ENCODE peak calls at places on chromosomes 4 and X, in four cellular contexts. L is aorta, O is heart left ventricle, I is Peyer's patch. Q is an unnamed sample. For H3K36me3 and H3K4me1, the result is how much of the 10 kb centered on the place peaks cover.

GRCh38 chrX:2351321-2351720 is 149.5 kb downstream of the DHRSX start:
- DNase-seq in L (no peak), O (no peak), I (no peak), Q (no peak)

GRCh38 chr4:99276454-99276853 is 14.3 kb downstream of the ADH1A start:
- DNase-seq in L (no peak), O (no peak), I (no peak), Q (no peak)

GRCh38 chr4:42750831-42751230 is 93.9 kb upstream of the ATP8A1 start:
- DNase-seq in L (no peak), O (no peak), I (no peak), Q (no peak)

GRCh38 chr4:7753931-7754465 is 185.7 kb downstream of the AFAP1 start:
- DNase-seq in L (no peak), O (no peak), I (no peak), Q (no peak)

GRCh38 chr4:157220026-157220881 is at the start of gene GRIA2:
- DNase-seq in L (peak), O (peak), I (no peak), Q (peak)

GRCh38 chr4:26826721-26827120 is 33.9 kb upstream of the STIM2 start:
- DNase-seq in L (no peak), O (no peak), I (peak), Q (no peak)

GRCh38 chr4:184441461-184442392 is 32.6 kb downstream of the IRF2 start:
- DNase-seq in L (no peak), O (no peak), I (no peak), Q (no peak)

GRCh38 chr4:128782076-128782715 is 27.3 kb upstream of the JADE1 start:
- DNase-seq in L (no peak), O (no peak), I (peak), Q (peak)

GRCh38 chr4:11376146-11376545 is 52.5 kb downstream of the HS3ST1 start:
- DNase-seq in L (no peak), O (no peak), I (no peak), Q (no peak)

GRCh38 chr4:169270810-169271691 is at the start of gene SH3RF1:
- DNase-seq in L (peak), O (peak), I (peak), Q (peak)

GRCh38 chrX:25156323-25156722 is 140.6 kb upstream of the ARX start:
- DNase-seq in L (no peak), O (no peak), I (no peak), Q (no peak)

GRCh38 chr4:28443786-28444412 is 1583.3 kb downstream of the STIM2 start:
- DNase-seq in L (no peak), O (no peak), I (no peak), Q (no peak)

GRCh38 chr4:79514637-79515320 is 106.8 kb upstream of the GK2 start:
- DNase-seq in L (no peak), O (no peak), I (no peak), Q (no peak)

GRCh38 chr4:175412744-175413143 is 399.3 kb downstream of the GPM6A start:
- DNase-seq in L (no peak), O (no peak), I (no peak), Q (no peak)

GRCh38 chrX:24241822-24242648 is 71.8 kb downstream of the SUPT20HL2 start:
- DNase-seq in L (no peak), O (no peak), I (no peak), Q (no peak)

GRCh38 chr4:99856166-99856565 is 38.1 kb downstream of the LAMTOR3 start:
- DNase-seq in L (no peak), O (no peak), I (no peak), Q (no peak)

GRCh38 chrX:63330681-63331080 is 20.5 kb downstream of the SPIN4 start:
- DNase-seq in L (no peak), O (no peak), I (no peak), Q (no peak)

GRCh38 chrX:132775230-132775823 is 183.1 kb downstream of the HS6ST2 start:
- DNase-seq in L (no peak), O (no peak), I (no peak), Q (no peak)

GRCh38 chrX:44951572-44952067 is 78.6 kb downstream of the KDM6A start:
- DNase-seq in L (no peak), O (no peak), I (no peak), Q (no peak)

GRCh38 chr4:8276358-8277240 is 7.0 kb downstream of the HTRA3 start:
- DNase-seq in L (peak), O (peak), I (no peak), Q (peak)

GRCh38 chrX:15616531-15616930 is 15.8 kb upstream of the ACE2 start:
- DNase-seq in L (no peak), O (no peak), I (no peak), Q (peak)

GRCh38 chr4:81595287-81595686 is 123.6 kb upstream of the RASGEF1B start:
- DNase-seq in L (no peak), O (no peak), I (no peak), Q (no peak)

GRCh38 chr4:42881262-42881661 is 11.3 kb upstream of the GRXCR1 start:
- DNase-seq in L (no peak), O (no peak), I (no peak), Q (no peak)

GRCh38 chrX:17075004-17075403 is 128.5 kb downstream of the REPS2 start:
- DNase-seq in L (no peak), O (no peak), I (no peak), Q (no peak)

GRCh38 chr4:73776363-73776762 is 36.0 kb downstream of the CXCL8 start:
- DNase-seq in L (no peak), O (peak), I (no peak), Q (no peak)

GRCh38 chr4:15368906-15369305 is 58.9 kb upstream of the C1QTNF7 start:
- DNase-seq in L (no peak), O (no peak), I (no peak), Q (no peak)

DNA sequence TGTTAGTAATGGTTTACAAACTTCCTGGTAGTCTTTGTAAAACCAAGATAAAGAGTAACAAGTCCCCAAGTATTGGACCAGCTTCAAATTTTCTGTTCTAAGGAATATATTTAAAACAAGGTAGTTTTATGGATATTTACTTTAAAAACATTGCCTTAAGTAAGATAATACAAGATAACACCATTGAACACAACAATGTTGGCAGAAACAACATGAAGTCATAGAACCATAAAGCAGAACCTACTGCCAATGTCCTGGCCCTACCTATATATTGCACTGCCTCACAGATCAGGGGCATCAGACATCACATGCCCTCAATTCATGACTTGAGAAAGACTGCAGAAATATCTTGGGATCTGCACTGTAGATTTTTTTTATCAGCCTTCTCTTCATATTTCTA is 1176.2 kb downstream of the PCDH7 start:
- DNase-seq in L (no peak), O (no peak), I (no peak), Q (no peak)
- H3K36me3 ChIP-seq in L (under half), O (under half), I (under half), Q (under half)

GRCh38 chr4:38865445-38865844 is 2.2 kb upstream of the FAM114A1 start:
- DNase-seq in L (no peak), O (no peak), I (no peak), Q (no peak)
- H3K27ac ChIP-seq in L (no peak), O (no peak), I (peak), Q (no peak)

DNA sequence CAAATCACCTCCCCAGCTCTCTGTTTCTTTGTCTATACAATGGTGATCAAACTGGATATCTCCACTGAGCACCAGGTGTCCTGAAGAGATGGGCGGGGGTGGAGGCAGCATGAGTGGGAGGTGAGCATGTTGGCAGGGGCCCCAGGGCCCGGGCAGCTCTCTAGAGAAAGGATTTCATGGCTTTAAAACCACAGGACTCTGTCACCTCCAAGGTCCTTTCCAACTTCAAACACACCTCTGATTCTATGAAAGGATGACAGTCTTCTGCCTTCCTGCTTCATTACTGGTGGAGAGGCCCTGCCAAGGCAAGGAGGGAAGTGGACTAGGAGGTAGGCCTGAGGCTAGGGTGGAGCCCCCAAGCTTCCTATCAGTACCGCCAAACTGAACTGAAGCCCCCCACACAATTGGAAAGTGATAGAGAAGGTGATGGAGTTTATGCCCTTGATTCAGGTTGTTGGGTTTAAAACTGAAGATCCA is 38.6 kb downstream of the TRIM2 start:
- DNase-seq in L (no peak), O (no peak), I (no peak), Q (no peak)
- H3K4me1 ChIP-seq in L (under half), O (under half), I (under half), Q (under half)

GRCh38 chr4:48653217-48654014 is 126.7 kb downstream of the FRYL start:
- DNase-seq in L (no peak), O (peak), I (no peak), Q (peak)
- H3K36me3 ChIP-seq in L (under half), O (under half), I (under half), Q (under half)

GRCh38 chr4:10033191-10033881 is 12.0 kb upstream of the SLC2A9 start:
- DNase-seq in L (no peak), O (peak), I (peak), Q (peak)
- H3K27ac ChIP-seq in L (no peak), O (peak), I (peak), Q (peak)

DNA sequence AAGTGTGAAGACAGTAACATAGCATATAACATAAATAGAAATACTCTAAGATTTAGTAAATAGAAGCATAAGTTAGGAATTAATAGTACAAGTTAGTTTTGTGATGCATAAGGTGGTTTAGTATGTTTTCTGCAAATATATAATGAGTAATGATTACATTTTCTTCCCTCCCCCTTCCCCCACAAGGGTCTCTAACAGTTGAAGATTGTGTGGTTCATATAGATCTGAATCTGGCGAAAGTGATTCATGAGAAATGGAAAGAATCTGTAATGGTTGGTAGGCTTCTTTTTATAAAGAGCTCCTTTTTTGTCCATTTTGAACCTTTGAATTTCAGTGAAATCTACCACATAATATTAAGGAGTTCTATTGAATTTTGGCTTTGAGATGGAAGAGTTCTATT is 66.3 kb downstream of the N4BP2 start:
- DNase-seq in L (no peak), O (no peak), I (no peak), Q (no peak)
- H3K4me1 ChIP-seq in L (under half), O (under half), I (under half), Q (under half)

GRCh38 chr4:153637201-153637600 is 46.9 kb upstream of the TLR2 start:
- DNase-seq in L (no peak), O (no peak), I (no peak), Q (no peak)

GRCh38 chr4:153640476-153640802 is 43.6 kb upstream of the TLR2 start:
- DNase-seq in L (no peak), O (no peak), I (no peak), Q (no peak)

GRCh38 chr4:153639556-153640475 is 44.3 kb upstream of the TLR2 start:
- DNase-seq in L (no peak), O (no peak), I (no peak), Q (no peak)

GRCh38 chr4:153638999-153639398 is 45.1 kb upstream of the TLR2 start:
- DNase-seq in L (no peak), O (no peak), I (no peak), Q (no peak)

DNA sequence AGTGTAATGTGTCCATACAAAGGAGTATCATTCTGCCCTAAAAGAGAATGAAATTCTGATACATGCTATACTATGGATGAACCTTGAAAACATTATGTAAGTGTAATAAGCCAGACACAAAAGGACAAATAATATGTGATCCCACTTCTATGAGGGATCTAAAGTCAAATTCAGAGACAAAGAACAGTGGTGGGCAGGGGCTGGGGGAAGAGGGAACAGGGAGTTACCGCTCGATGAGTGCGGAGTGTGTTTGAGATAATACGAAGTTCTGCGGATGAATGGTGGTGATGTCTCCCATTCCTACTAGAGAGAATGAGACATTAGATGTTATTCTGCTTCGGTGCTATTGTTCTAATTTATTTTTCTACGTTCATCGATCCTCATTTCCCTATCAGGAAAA is 46.1 kb upstream of the TLR2 start:
- DNase-seq in L (no peak), O (no peak), I (no peak), Q (no peak)
- H3K36me3 ChIP-seq in L (under half), O (under half), I (under half), Q (under half)